ENCODE peak calls at places on chromosomes 5 and 9, in seven cellular contexts. Q is stimulated activated CD4-positive, alpha-beta T cell treated with anti-CD3 and anti-CD28 coated beads, TNF-alpha, amount 100 ng/mL, for 1 hour; T is activated T-helper 1 cell treated with Interleukin-2 at 50 U/mL for 16 hours; Z is CD8-positive, alpha-beta T cell; H is NCI-H345; B is H1; K is AG08395. V is an unnamed sample.

GRCh38 chr5:77971965-77972544 is 195.9 kb upstream of the TBCA start:
- DNase-seq in Q (no peak), T (no peak), Z (no peak), H (peak; percentile 11), B (no peak), K (no peak), V (no peak)

GRCh38 chr9:78041971-78042370 is 10.4 kb upstream of the GNAQ start:
- DNase-seq in Q (no peak), T (no peak), Z (no peak), H (no peak), B (no peak), K (no peak), V (no peak)

GRCh38 chr5:18067615-18068014 is 433.4 kb downstream of the TAF11L14 start:
- DNase-seq in Q (no peak), T (no peak), Z (no peak), H (no peak), B (no peak), K (no peak), V (no peak)

GRCh38 chr9:82560457-82560904 is 502.5 kb downstream of the RASEF start:
- DNase-seq in Q (no peak), T (no peak), Z (no peak), H (peak; percentile 59), B (no peak), K (no peak), V (no peak)

GRCh38 chr5:4905674-4906528 is 234.2 kb upstream of the ADAMTS16 start:
- DNase-seq in Q (no peak), T (no peak), Z (no peak), H (no peak), B (peak; percentile 7), K (no peak), V (no peak)

GRCh38 chr9:1495282-1495681 is 445.1 kb downstream of the DMRT2 start:
- DNase-seq in Q (no peak), T (no peak), Z (no peak), H (no peak), B (no peak), K (no peak), V (no peak)

GRCh38 chr5:61162832-61163567 is 732 bp upstream of the SMIM15 start:
- DNase-seq in Q (no peak), T (no peak), Z (no peak), H (peak; percentile 31), B (peak; percentile 17), K (peak; percentile 23), V (peak; percentile 28)

GRCh38 chr9:128936171-128936865 is 11.1 kb downstream of the DOLK start:
- DNase-seq in Q (no peak), T (no peak), Z (no peak), H (no peak), B (no peak), K (no peak), V (no peak)

GRCh38 chr5:134561871-134562296 is 36.4 kb downstream of the JADE2 start:
- DNase-seq in Q (no peak), T (no peak), Z (no peak), H (no peak), B (no peak), K (peak; percentile 47), V (peak; percentile 54)

GRCh38 chr9:71984388-71985069 is 73.1 kb downstream of the C9orf85 start:
- DNase-seq in Q (no peak), T (no peak), Z (no peak), H (no peak), B (no peak), K (peak; percentile 90), V (peak; percentile 27)

GRCh38 chr9:129880654-129881546 is 45.6 kb downstream of the USP20 start:
- DNase-seq in Q (no peak), T (no peak), Z (no peak), H (no peak), B (no peak), K (no peak), V (no peak)

GRCh38 chr5:1640276-1640898 is 116.6 kb upstream of the LPCAT1 start:
- DNase-seq in Q (no peak), T (no peak), Z (no peak), H (no peak), B (no peak), K (no peak), V (peak; percentile 57)

GRCh38 chr9:89353989-89354388 is 35.7 kb downstream of the SECISBP2 start:
- DNase-seq in Q (no peak), T (no peak), Z (no peak), H (no peak), B (no peak), K (peak; percentile 45), V (no peak)

GRCh38 chr9:89598926-89599325 is 5.9 kb upstream of the GADD45G start:
- DNase-seq in Q (no peak), T (no peak), Z (no peak), H (no peak), B (no peak), K (no peak), V (peak; percentile 75)

GRCh38 chr5:167241436-167242067 is 1049.9 kb upstream of the WWC1 start:
- DNase-seq in Q (no peak), T (no peak), Z (no peak), H (no peak), B (no peak), K (no peak), V (no peak)

GRCh38 chr5:111735829-111736228 is 21.2 kb downstream of the NREP start:
- DNase-seq in Q (no peak), T (no peak), Z (no peak), H (no peak), B (peak; percentile 23), K (peak; percentile 84), V (peak; percentile 78)

GRCh38 chr5:107601076-107601475 is 69.7 kb downstream of the EFNA5 start:
- DNase-seq in Q (no peak), T (no peak), Z (no peak), H (no peak), B (no peak), K (no peak), V (no peak)

GRCh38 chr9:109253637-109254284 is 67.1 kb downstream of the EPB41L4B start:
- DNase-seq in Q (no peak), T (no peak), Z (no peak), H (no peak), B (no peak), K (peak; percentile 41), V (no peak)

GRCh38 chr5:123449424-123449823 is 26.2 kb upstream of the CEP120 start:
- DNase-seq in Q (no peak), T (no peak), Z (no peak), H (peak; percentile 7), B (no peak), K (no peak), V (no peak)

GRCh38 chr5:72209515-72210115 is 102.3 kb downstream of the MAP1B start:
- DNase-seq in Q (no peak), T (no peak), Z (no peak), H (peak; percentile 87), B (peak; percentile 7), K (no peak), V (no peak)

GRCh38 chr5:75049581-75050274 is 2.6 kb downstream of the GCNT4 start:
- DNase-seq in Q (peak; percentile 29), T (peak; percentile 25), Z (peak; percentile 68), H (peak; percentile 15), B (peak; percentile 56), K (peak; percentile 48), V (peak; percentile 59)